ENCODE peak calls at places on chromosomes 4 and X, in five cellular contexts. X is tibial artery, M is NCI-H1105, W is nucleus accumbens, V is Ammon's horn. U is an unnamed sample.

GRCh38 chr4:180960758-180961401 is 1282.3 kb upstream of the TENM3 start:
- DNase-seq in X (no peak), M (no peak), W (peak), V (peak), U (peak)

GRCh38 chr4:88817740-88818139 is 120.1 kb upstream of the NAP1L5 start:
- DNase-seq in X (no peak), M (no peak), W (no peak), V (no peak), U (no peak)

GRCh38 chr4:135032670-135033069 is 831.1 kb upstream of the PABPC4L start:
- DNase-seq in X (no peak), M (no peak), W (no peak), V (no peak), U (no peak)

GRCh38 chr4:25535701-25536473 is 119.8 kb upstream of the SLC34A2 start:
- DNase-seq in X (no peak), M (no peak), W (no peak), V (no peak), U (no peak)

GRCh38 chr4:2761035-2761923 is 5.1 kb upstream of the TNIP2 start:
- DNase-seq in X (peak), M (no peak), W (no peak), V (no peak), U (no peak)

GRCh38 chr4:8702516-8703400 is 110.2 kb downstream of the CPZ start:
- DNase-seq in X (peak), M (no peak), W (no peak), V (no peak), U (no peak)

GRCh38 chr4:166128452-166128851 is 255.4 kb downstream of the TLL1 start:
- DNase-seq in X (no peak), M (no peak), W (no peak), V (no peak), U (no peak)

GRCh38 chrX:143726296-143726695 is 5.7 kb upstream of the SPANXN2 start:
- DNase-seq in X (no peak), M (no peak), W (no peak), V (no peak), U (no peak)

GRCh38 chrX:154396948-154397887 is 959 bp upstream of the RPL10 start:
- DNase-seq in X (peak), M (peak), W (peak), V (peak), U (no peak)

GRCh38 chr4:57074753-57075152 is 35.4 kb downstream of the IGFBP7 start:
- DNase-seq in X (no peak), M (no peak), W (no peak), V (no peak), U (no peak)

GRCh38 chrX:112851161-112851779 is 10.6 kb upstream of the AMOT start:
- DNase-seq in X (no peak), M (no peak), W (no peak), V (no peak), U (no peak)

GRCh38 chr4:71214578-71214977 is 124.2 kb upstream of the SLC4A4 start:
- DNase-seq in X (no peak), M (no peak), W (no peak), V (no peak), U (no peak)

GRCh38 chr4:88414755-88415154 is 36.1 kb downstream of the HERC6 start:
- DNase-seq in X (no peak), M (no peak), W (no peak), V (no peak), U (no peak)

GRCh38 chr4:131344761-131345160 is 1804.3 kb upstream of the PCDH10 start:
- DNase-seq in X (no peak), M (no peak), W (no peak), V (no peak), U (no peak)

GRCh38 chrX:9611436-9612145 is 146.7 kb downstream of the TBL1X start:
- DNase-seq in X (no peak), M (peak), W (no peak), V (no peak), U (no peak)

GRCh38 chr4:56981795-56982201 is 3.1 kb downstream of the POLR2B start:
- DNase-seq in X (no peak), M (no peak), W (no peak), V (no peak), U (no peak)

GRCh38 chrX:154751121-154751668 is 318 bp upstream of the GAB3 start:
- DNase-seq in X (no peak), M (no peak), W (no peak), V (no peak), U (no peak)